ENCODE peak calls at places on chromosome 20, in six cellular contexts. B, O, K, Q, N and W are unnamed samples.

GRCh38 chr20:1635291-1635979 is 15.6 kb upstream of the SIRPB1 start:
- DNase-seq in N (no peak), K (no peak), B (no peak), Q (no peak), O (no peak), W (no peak)

GRCh38 chr20:41524980-41525613 is 93.1 kb downstream of the CHD6 start:
- DNase-seq in O (no peak), B (peak; percentile 91), N (no peak), Q (no peak), K (no peak), W (peak; percentile 71)

GRCh38 chr20:48186447-48186846 is 401.2 kb upstream of the SULF2 start:
- DNase-seq in N (no peak), K (no peak), O (no peak), B (no peak), Q (no peak), W (no peak)

GRCh38 chr20:14955396-14955795 is 618.0 kb upstream of the FLRT3 start:
- DNase-seq in N (no peak), O (no peak), Q (no peak), K (no peak), B (no peak), W (no peak)

GRCh38 chr20:5843054-5843731 is 93.0 kb downstream of the SHLD1 start:
- DNase-seq in B (no peak), Q (no peak), N (peak; percentile 45), O (no peak), K (no peak), W (peak; percentile 36)

GRCh38 chr20:22431419-22431818 is 153.0 kb downstream of the FOXA2 start:
- DNase-seq in B (no peak), Q (no peak), O (no peak), N (no peak), K (no peak), W (no peak)

GRCh38 chr20:36208257-36208656 is 28.0 kb upstream of the AAR2 start:
- DNase-seq in K (no peak), Q (no peak), B (no peak), N (no peak), O (no peak), W (no peak)

GRCh38 chr20:41981746-41982145 is 363.6 kb upstream of the CHD6 start:
- DNase-seq in Q (no peak), K (no peak), B (no peak), O (no peak), N (no peak), W (no peak)

GRCh38 chr20:34544109-34544793 is 14.3 kb upstream of the MAP1LC3A start:
- DNase-seq in Q (no peak), K (no peak), O (no peak), B (no peak), N (no peak), W (no peak)

GRCh38 chr20:42441196-42441861 is 748.4 kb downstream of the PTPRT start:
- DNase-seq in K (no peak), B (no peak), N (no peak), Q (no peak), O (no peak), W (no peak)

GRCh38 chr20:2631228-2631627 is 21.2 kb upstream of the NOP56 start:
- DNase-seq in K (no peak), Q (no peak), B (no peak), O (no peak), N (no peak), W (no peak)

GRCh38 chr20:7855545-7855944 is 84.7 kb downstream of the HAO1 start:
- DNase-seq in Q (no peak), N (no peak), K (no peak), O (no peak), B (no peak), W (no peak)

GRCh38 chr20:64091762-64092161 is 7.6 kb upstream of the LKAAEAR1 start:
- DNase-seq in Q (no peak), N (no peak), K (no peak), B (no peak), O (no peak), W (no peak)

GRCh38 chr20:17343631-17344447 is 117.0 kb downstream of the PCSK2 start:
- DNase-seq in K (no peak), N (no peak), O (no peak), Q (no peak), B (no peak), W (no peak)

GRCh38 chr20:52918311-52918710 is 53.8 kb upstream of the TSHZ2 start:
- DNase-seq in O (no peak), K (no peak), B (no peak), Q (no peak), N (no peak), W (no peak)

GRCh38 chr20:43558412-43559146 is at the start of gene SGK2:
- DNase-seq in Q (no peak), O (no peak), N (no peak), K (no peak), B (no peak), W (no peak)

GRCh38 chr20:42379385-42379784 is 761.2 kb upstream of the CHD6 start:
- DNase-seq in K (no peak), N (no peak), O (no peak), Q (no peak), B (no peak), W (no peak)

GRCh38 chr20:25020901-25021301 is 28.4 kb upstream of the APMAP start:
- DNase-seq in N (no peak), Q (no peak), B (no peak), K (no peak), O (no peak), W (no peak)

GRCh38 chr20:38764563-38765355 is 16.5 kb downstream of the ACTR5 start:
- DNase-seq in O (no peak), N (no peak), K (peak; percentile 87), B (no peak), Q (no peak), W (no peak)

GRCh38 chr20:53413188-53413631 is 180.4 kb downstream of the ZNF217 start:
- DNase-seq in K (peak; percentile 50), O (peak; percentile 42), N (peak; percentile 25), B (peak; percentile 50), Q (peak; percentile 23), W (peak; percentile 7)

GRCh38 chr20:53162251-53162835 is 190.2 kb downstream of the TSHZ2 start:
- DNase-seq in N (no peak), Q (no peak), O (peak; percentile 57), K (peak; percentile 42), B (peak; percentile 78), W (peak; percentile 34)

GRCh38 chr20:47428851-47429336 is 72.4 kb upstream of the ZMYND8 start:
- DNase-seq in Q (no peak), N (no peak), B (no peak), K (no peak), O (no peak), W (no peak)

GRCh38 chr20:21509597-21510331 is 4.1 kb downstream of the NKX2-2 start:
- DNase-seq in K (no peak), Q (no peak), N (no peak), O (no peak), B (no peak), W (no peak)

GRCh38 chr20:64146936-64147451 is 17.3 kb upstream of the MYT1 start:
- DNase-seq in B (peak; percentile 15), Q (no peak), K (no peak), O (no peak), N (no peak), W (no peak)

GRCh38 chr20:51042657-51043247 is 19.8 kb upstream of the KCNG1 start:
- DNase-seq in Q (no peak), O (no peak), B (no peak), N (no peak), K (peak; percentile 22), W (no peak)

GRCh38 chr20:11497543-11497942 is 420.1 kb upstream of the BTBD3 start:
- DNase-seq in N (no peak), O (no peak), B (no peak), Q (no peak), K (no peak), W (no peak)

GRCh38 chr20:57429579-57430202 is 38.5 kb downstream of the RBM38 start:
- DNase-seq in Q (no peak), K (peak; percentile 23), O (no peak), N (no peak), B (no peak), W (no peak)

DNA sequence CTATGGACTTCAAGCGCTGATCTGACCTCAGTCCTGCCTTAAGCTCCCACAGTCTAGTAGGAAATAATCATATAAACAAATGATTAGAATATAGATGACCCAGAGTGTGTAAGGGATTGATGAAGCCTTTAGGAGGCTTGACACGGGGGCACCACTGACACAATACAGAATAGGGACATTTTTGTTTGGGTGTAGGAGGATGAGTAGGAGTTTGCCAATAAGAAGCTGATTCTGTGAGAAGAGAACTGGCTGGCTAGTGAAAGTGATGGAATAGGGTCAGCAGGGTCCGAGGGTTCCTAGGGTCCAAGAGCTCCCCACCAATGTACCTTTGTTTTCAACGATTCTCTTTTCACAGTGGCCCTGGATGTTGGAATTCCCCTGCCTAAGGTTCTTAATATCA is 7.1 kb upstream of the BPIFB4 start:
- DNase-seq in O (no peak), K (no peak), B (no peak), Q (no peak), N (no peak), W (no peak)
- H3K27me3 ChIP-seq in O (no peaks in the 10 kb centered on the region), K (no peaks in the 10 kb centered on the region), B (no peaks in the 10 kb centered on the region), Q (no peaks in the 10 kb centered on the region), N (no peaks in the 10 kb centered on the region), W (no peaks in the 10 kb centered on the region)

DNA sequence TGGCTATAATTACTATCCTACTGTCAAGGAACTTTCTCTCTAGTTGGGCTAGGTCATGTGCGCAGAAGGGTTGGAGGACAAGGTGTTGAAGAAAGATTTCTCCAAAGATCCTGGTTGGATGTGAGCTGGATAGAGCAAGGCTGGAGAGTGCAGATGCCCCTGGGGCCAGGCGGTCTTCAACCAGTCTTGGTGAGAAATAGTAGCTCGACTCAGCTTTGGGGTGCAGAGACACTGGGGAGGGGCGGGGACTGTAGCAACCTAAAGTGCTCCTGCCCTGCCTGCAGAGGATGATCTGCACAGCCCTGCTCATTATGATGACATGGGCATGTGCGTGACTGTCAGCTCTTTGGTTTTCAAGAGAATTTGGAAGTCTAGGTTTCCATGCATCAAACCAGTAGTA is 35.9 kb downstream of the PHACTR3 start:
- DNase-seq in O (no peak), Q (no peak), K (no peak), B (no peak), N (no peak), W (no peak)
- H3K9me3 ChIP-seq in O (peaks cover 9% of the 10 kb centered on the region), Q (no peaks in the 10 kb centered on the region), K (no peaks in the 10 kb centered on the region), B (no peaks in the 10 kb centered on the region), N (no peaks in the 10 kb centered on the region), W (no peaks in the 10 kb centered on the region)

GRCh38 chr20:49582413-49583334 is 14.7 kb upstream of the PTGIS start:
- DNase-seq in K (no peak), B (peak; percentile 50), Q (no peak), N (no peak), O (no peak), W (no peak)
- H3K4me1 ChIP-seq in K (peaks cover 7% of the 10 kb centered on the region), B (peaks cover 6% of the 10 kb centered on the region), Q (no peaks in the 10 kb centered on the region), N (no peaks in the 10 kb centered on the region), O (peaks cover 11% of the 10 kb centered on the region), W (peaks cover 5% of the 10 kb centered on the region)

DNA sequence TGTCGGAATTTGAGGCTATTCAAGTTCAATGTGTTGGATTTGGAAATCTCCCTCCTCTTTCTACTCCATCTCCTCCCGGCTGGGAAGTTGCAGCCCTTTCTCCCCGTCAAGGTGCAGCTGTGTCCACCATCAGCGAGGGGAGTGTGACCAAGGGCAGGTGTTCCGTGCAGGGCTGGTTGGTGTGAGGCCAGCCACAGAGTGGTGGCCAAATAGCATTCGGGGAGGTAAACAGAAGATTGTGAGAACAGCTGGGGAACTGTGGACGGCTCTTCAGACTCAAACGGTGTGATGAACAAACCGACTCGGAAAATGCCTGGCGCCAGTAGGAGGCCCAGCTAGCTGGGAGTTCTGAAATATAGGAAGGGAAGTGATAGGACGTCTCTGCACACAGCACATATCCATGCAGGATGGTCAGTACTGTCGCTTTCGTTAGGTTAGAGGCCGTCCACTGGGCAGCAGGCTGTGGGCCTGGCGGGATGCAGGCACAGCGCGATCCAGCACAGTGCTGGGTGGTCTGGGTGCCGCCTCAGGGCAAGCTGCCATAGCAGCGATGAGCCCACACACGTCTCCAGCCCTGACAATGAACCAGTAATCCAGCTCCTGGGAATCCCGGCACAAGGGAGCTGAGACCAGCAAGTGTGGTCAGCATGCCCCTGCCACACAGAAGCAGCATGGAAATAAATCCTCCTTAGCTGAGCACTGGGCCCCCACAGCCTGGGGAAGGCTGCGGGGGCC is 258.1 kb downstream of the TAF4 start:
- DNase-seq in K (no peak), B (no peak), O (no peak), Q (no peak), N (no peak), W (no peak)
- H3K27me3 ChIP-seq in K (peaks cover 73% of the 10 kb centered on the region), B (no peaks in the 10 kb centered on the region), O (peaks cover 64% of the 10 kb centered on the region), Q (no peaks in the 10 kb centered on the region), N (no peaks in the 10 kb centered on the region), W (no peaks in the 10 kb centered on the region)